ENCODE peak calls at places on chromosome 19, in eight cellular contexts. X, B, R, H, C, V, S and J are unnamed samples.

GRCh38 chr19:35063940-35064818 is 22.7 kb downstream of the HPN start:
- DNase-seq in X (no peak), B (no peak), R (peak), H (no peak), C (peak), V (peak), S (no peak), J (peak)

GRCh38 chr19:29269641-29270040 is 56.7 kb upstream of the UQCRFS1 start:
- DNase-seq in X (no peak), B (no peak), R (no peak), H (no peak), C (no peak), V (no peak), S (no peak), J (no peak)

GRCh38 chr19:45800009-45800553 is 7.4 kb upstream of the DMWD start:
- DNase-seq in X (no peak), B (peak), R (no peak), H (no peak), C (peak), V (peak), S (no peak), J (peak)

GRCh38 chr19:48351341-48351752 is 12.4 kb downstream of the TMEM143 start:
- DNase-seq in X (peak), B (peak), R (peak), H (peak), C (peak), V (peak), S (no peak), J (peak)

GRCh38 chr19:52492201-52492960 is 35.1 kb upstream of the ZNF808 start:
- DNase-seq in X (peak), B (peak), R (no peak), H (peak), C (no peak), V (no peak), S (peak), J (no peak)

GRCh38 chr19:3361384-3362216 is 4.8 kb upstream of the NFIC start:
- DNase-seq in X (no peak), B (peak), R (no peak), H (no peak), C (no peak), V (no peak), S (no peak), J (no peak)

GRCh38 chr19:55303477-55303876 is 19.7 kb downstream of the BRSK1 start:
- DNase-seq in X (no peak), B (no peak), R (no peak), H (no peak), C (no peak), V (no peak), S (no peak), J (no peak)

GRCh38 chr19:6100284-6100915 is 9.9 kb downstream of the RFX2 start:
- DNase-seq in X (no peak), B (peak), R (peak), H (no peak), C (no peak), V (no peak), S (no peak), J (no peak)

GRCh38 chr19:18768997-18769891 is 21.9 kb downstream of the COMP start:
- DNase-seq in X (no peak), B (no peak), R (no peak), H (no peak), C (no peak), V (no peak), S (no peak), J (no peak)

GRCh38 chr19:10113964-10114650 is 2.6 kb downstream of the P2RY11 start:
- DNase-seq in X (no peak), B (peak), R (no peak), H (no peak), C (no peak), V (no peak), S (no peak), J (no peak)

GRCh38 chr19:44912854-44913253 is 1.6 kb upstream of the APOC1 start:
- DNase-seq in X (no peak), B (no peak), R (no peak), H (no peak), C (peak), V (no peak), S (no peak), J (no peak)

GRCh38 chr19:40282920-40283319 is 2.2 kb downstream of the AKT2 start:
- DNase-seq in X (no peak), B (no peak), R (no peak), H (no peak), C (no peak), V (peak), S (no peak), J (no peak)

GRCh38 chr19:48030073-48030472 is 13.8 kb downstream of the CABP5 start:
- DNase-seq in X (no peak), B (no peak), R (no peak), H (no peak), C (no peak), V (no peak), S (no peak), J (no peak)

GRCh38 chr19:3108775-3109174 is 14.6 kb downstream of the GNA11 start:
- DNase-seq in X (peak), B (peak), R (peak), H (peak), C (peak), V (peak), S (peak), J (peak)

GRCh38 chr19:30667746-30668145 is 295.6 kb downstream of the ZNF536 start:
- DNase-seq in X (no peak), B (no peak), R (no peak), H (no peak), C (no peak), V (no peak), S (no peak), J (no peak)

GRCh38 chr19:37389234-37389633 is 18.3 kb downstream of the ZNF527 start:
- DNase-seq in X (no peak), B (no peak), R (no peak), H (no peak), C (no peak), V (no peak), S (no peak), J (no peak)

GRCh38 chr19:40465025-40465780 is at the start of gene BLVRB:
- DNase-seq in X (no peak), B (no peak), R (no peak), H (no peak), C (peak), V (peak), S (no peak), J (peak)

GRCh38 chr19:20470345-20471119 is 95.0 kb downstream of the ZNF737 start:
- DNase-seq in X (no peak), B (no peak), R (no peak), H (no peak), C (no peak), V (no peak), S (no peak), J (no peak)

GRCh38 chr19:31548941-31549340 is 199.7 kb upstream of the TSHZ3 start:
- DNase-seq in X (peak), B (peak), R (no peak), H (peak), C (peak), V (no peak), S (no peak), J (peak)

GRCh38 chr19:50531171-50531612 is 17.5 kb upstream of the ASPDH start:
- DNase-seq in X (no peak), B (peak), R (no peak), H (no peak), C (no peak), V (no peak), S (no peak), J (no peak)

GRCh38 chr19:50007170-50007569 is 18.0 kb downstream of the VRK3 start:
- DNase-seq in X (no peak), B (no peak), R (no peak), H (no peak), C (no peak), V (no peak), S (no peak), J (no peak)

GRCh38 chr19:1026189-1027019 is at the start of gene CNN2:
- DNase-seq in X (peak), B (peak), R (peak), H (peak), C (peak), V (peak), S (no peak), J (peak)

GRCh38 chr19:45200614-45201013 is 22.0 kb downstream of the BLOC1S3 start:
- DNase-seq in X (peak), B (peak), R (peak), H (no peak), C (peak), V (no peak), S (no peak), J (peak)

GRCh38 chr19:49133621-49134454 is 14.5 kb downstream of the PPFIA3 start:
- DNase-seq in X (peak), B (peak), R (peak), H (peak), C (peak), V (no peak), S (no peak), J (no peak)

GRCh38 chr19:21947775-21948174 is 63.0 kb downstream of the ZNF208 start:
- DNase-seq in X (no peak), B (peak), R (no peak), H (peak), C (peak), V (peak), S (no peak), J (no peak)

GRCh38 chr19:38596057-38596981 is 21.4 kb downstream of the MAP4K1 start:
- DNase-seq in X (peak), B (peak), R (peak), H (peak), C (no peak), V (no peak), S (peak), J (no peak)

GRCh38 chr19:3029070-3029923 is at the start of gene TLE2:
- DNase-seq in X (peak), B (no peak), R (peak), H (no peak), C (no peak), V (no peak), S (no peak), J (no peak)

GRCh38 chr19:2503521-2504109 is 27.7 kb downstream of the GADD45B start:
- DNase-seq in X (no peak), B (peak), R (no peak), H (no peak), C (peak), V (peak), S (no peak), J (peak)

GRCh38 chr19:47544476-47544875 is 28.5 kb downstream of the ZNF541 start:
- DNase-seq in X (no peak), B (no peak), R (no peak), H (no peak), C (no peak), V (no peak), S (no peak), J (no peak)

GRCh38 chr19:46574533-46574932 is 26.6 kb upstream of the CALM3 start:
- DNase-seq in X (peak), B (peak), R (no peak), H (peak), C (no peak), V (peak), S (no peak), J (no peak)

GRCh38 chr19:4744451-4745170 is 21.0 kb upstream of the DPP9 start:
- DNase-seq in X (no peak), B (peak), R (peak), H (no peak), C (peak), V (peak), S (no peak), J (peak)

GRCh38 chr19:5048727-5049553 is 80.0 kb downstream of the KDM4B start:
- DNase-seq in X (no peak), B (no peak), R (peak), H (no peak), C (peak), V (peak), S (no peak), J (no peak)

GRCh38 chr19:46670874-46671273 is 9.9 kb upstream of the DACT3 start:
- DNase-seq in X (no peak), B (no peak), R (peak), H (no peak), C (no peak), V (peak), S (no peak), J (no peak)

GRCh38 chr19:5308471-5309437 is 31.9 kb downstream of the PTPRS start:
- DNase-seq in X (no peak), B (peak), R (peak), H (no peak), C (peak), V (peak), S (no peak), J (peak)

DNA sequence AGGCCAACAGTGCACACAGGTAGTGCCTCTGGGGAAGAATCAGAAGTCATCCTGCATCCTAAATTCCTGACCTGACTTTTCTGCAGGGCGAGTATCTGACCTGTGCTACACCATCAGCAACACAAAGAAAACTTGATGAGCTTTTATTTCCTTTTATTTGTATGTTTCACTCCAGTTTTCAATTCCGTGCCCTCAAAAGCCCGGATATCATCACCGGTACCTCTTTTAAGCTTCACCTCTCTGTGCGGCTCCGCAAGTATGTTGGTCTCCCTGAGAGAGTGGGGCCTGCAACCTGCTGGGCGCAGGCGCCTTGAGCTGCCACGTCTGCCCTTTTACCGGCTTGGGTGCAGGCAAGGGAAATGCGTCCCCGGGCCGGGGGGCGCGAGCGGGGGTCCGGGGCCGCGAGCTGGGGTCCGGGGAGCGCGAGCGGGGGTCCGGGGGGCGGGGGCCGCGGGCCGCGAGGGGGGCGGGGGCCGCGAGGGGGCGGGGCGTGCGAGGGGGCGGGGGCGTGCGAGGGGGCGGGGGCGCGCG is 4.3 kb upstream of the DUXA start:
- DNase-seq in X (peak), B (no peak), R (no peak), H (no peak), C (peak), V (peak), S (peak), J (peak)
- H2AFZ ChIP-seq in X (peak), B (no peak), R (peak), H (peak), C (peak), V (peak), S (peak), J (peak)

DNA sequence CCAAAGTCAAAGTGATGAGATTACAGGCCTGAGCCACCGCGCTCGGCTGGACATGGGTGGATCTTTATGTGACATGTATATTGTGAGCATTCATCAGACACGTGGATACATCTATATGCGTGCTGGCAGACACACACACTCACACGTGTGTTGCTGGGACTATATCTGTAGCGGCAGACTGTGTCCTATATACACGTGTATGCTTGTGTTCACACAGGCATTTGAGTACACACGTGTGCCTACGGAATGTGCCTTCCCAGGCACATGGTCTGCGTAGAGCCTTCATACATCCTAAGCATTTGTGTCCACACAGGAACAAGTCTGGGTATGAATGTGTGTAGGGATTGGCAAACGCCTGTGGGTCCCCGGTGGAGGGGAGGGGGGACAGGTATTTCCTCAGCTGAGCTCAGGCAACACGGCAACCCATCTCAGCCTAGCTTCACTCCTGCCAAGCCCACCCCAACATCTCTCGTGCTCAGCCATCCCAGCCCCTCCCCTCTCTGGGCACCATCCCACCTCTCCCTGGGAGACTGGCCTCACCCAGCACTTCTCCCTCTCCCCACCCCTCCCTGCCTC is 2.6 kb downstream of the UNC13A start:
- DNase-seq in X (no peak), B (no peak), R (no peak), H (no peak), C (no peak), V (no peak), S (no peak), J (no peak)
- TF ChIP-seq EZH2 in X (no peak), B (no peak), R (no peak), H (no peak), C (no peak), V (no peak), S (no peak), J (no peak)

DNA sequence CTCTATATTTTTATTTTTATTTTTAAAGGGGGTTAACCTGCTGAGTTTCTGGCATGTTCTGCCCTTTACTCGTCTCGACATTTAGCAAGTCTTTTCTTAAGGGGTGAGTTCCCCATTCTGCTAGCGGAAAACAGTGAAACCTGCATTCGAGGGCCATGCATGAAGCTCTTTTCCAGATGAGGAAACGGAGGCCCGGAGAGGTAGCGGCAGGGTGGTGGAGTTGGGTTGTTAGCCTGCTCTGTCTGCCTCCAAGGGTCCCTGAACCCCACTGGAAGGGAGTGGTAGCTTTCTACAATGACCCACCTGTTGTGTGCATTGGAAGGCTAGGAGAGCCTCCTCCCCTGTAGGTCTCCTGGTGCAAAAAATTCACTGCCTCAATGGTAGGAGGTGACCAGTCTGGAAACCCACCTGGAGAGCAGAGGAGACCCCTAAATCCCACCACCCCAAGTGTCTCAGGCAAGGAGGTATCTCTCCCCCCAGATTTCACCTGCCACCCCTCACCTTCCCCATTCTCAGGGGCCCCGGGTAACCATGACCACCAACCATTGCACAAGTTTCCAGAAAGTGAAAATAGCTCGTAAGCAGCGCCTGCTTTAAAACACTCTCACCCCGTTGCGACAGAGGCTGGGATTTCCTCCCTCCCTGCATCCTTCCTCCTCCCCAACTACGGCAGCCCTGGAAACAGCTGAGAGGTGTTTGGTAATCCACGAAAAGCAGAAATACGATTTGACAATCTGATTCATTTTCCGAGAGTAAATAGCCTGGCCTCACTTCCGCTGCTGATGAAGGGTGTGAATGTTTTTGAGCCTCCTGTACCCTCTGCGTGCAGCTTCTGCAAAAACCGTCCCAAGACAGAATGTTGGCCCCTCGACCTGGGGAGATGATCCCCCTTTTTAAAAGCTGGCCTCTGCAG is 3.5 kb downstream of the KLF2 start:
- DNase-seq in X (no peak), B (peak), R (peak), H (peak), C (peak), V (no peak), S (no peak), J (no peak)
- H3K4me3 ChIP-seq in X (no peak), B (no peak), R (no peak), H (peak), C (peak), V (no peak), S (no peak), J (no peak)

GRCh38 chr19:41785653-41786052 is 10.7 kb upstream of the CEACAM3 start:
- DNase-seq in X (peak), B (peak), R (peak), H (peak), C (peak), V (peak), S (peak), J (peak)

DNA sequence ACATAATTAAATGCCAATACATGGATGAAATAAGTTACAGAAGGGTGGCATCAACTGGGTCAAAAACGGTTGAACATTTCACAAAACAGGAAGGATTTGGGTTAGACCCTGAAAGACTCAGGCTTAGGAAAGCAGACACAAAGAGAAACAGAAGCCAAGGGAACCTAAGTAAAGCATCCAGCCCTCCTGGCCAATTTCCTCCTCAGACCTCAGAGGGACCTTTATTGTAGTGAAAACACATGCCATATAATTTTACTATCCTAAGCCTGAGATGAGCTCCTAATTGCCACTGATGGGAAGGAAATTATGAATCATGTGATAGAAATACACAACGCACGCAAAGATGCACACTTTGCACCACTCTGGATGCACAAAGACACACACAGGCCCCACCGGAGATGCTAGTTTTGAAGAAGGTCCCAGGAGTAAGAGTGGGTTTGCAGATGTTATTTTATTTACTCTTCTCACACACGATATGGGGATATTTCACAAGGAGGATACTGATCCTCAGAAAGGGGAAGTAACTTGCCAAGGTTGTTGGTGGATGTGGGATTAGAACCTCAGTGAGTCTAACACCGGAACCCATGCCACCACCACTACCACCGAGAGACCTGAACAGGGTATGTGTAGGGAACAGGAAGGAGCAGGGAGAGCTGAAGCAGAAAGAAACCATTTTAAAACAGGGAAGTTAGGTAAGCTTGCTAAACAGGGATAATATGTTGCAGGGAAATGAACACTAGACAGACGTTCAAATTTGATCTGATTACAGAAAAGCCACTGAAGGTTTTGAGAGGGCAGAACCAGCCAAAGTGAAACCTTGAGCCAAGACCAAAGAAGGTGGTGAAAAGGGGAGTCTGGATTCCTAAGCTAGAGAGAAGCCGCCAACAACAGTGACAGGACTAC is 11.8 kb upstream of the CEACAM3 start:
- DNase-seq in X (no peak), B (no peak), R (no peak), H (no peak), C (no peak), V (no peak), S (no peak), J (no peak)
- H2AFZ ChIP-seq in X (peak), B (no peak), R (no peak), H (no peak), C (no peak), V (no peak), S (no peak), J (no peak)

GRCh38 chr19:8342316-8342683 is 762 bp downstream of the KANK3 start:
- DNase-seq in X (no peak), B (no peak), R (no peak), H (no peak), C (no peak), V (no peak), S (no peak), J (no peak)
- TF ChIP-seq EZH2 in X (no peak), B (no peak), R (no peak), H (no peak), C (no peak), V (no peak), S (no peak), J (no peak)

GRCh38 chr19:53554804-53555203 is 16.9 kb downstream of the ZNF331 start:
- DNase-seq in X (no peak), B (no peak), R (no peak), H (no peak), C (no peak), V (no peak), S (no peak), J (no peak)
- H3K4me3 ChIP-seq in X (no peak), B (no peak), R (peak), H (peak), C (peak), V (peak), S (no peak), J (peak)